ENCODE peak calls at places on chromosome 7, in six cellular contexts. Q is right lobe of liver, O is fibroblast of the aortic adventitia, P is GM13976, S is Calu3, N is foreskin fibroblast. F is an unnamed sample.

GRCh38 chr7:49400891-49401550 is 372.4 kb upstream of the VWC2 start:
- DNase-seq in Q (no peak), O (no peak), P (no peak), S (no peak), N (no peak), F (no peak)

GRCh38 chr7:135114622-135115021 is 33.2 kb upstream of the TMEM140 start:
- DNase-seq in Q (no peak), O (no peak), P (no peak), S (no peak), N (no peak), F (no peak)

GRCh38 chr7:135129579-135129978 is 18.3 kb upstream of the TMEM140 start:
- DNase-seq in Q (no peak), O (no peak), P (no peak), S (no peak), N (no peak), F (no peak)

GRCh38 chr7:41886906-41887311 is 184.0 kb upstream of the INHBA start:
- DNase-seq in Q (peak), O (peak), P (no peak), S (no peak), N (peak), F (no peak)

GRCh38 chr7:148623586-148624282 is 33.2 kb downstream of the C7orf33 start:
- DNase-seq in Q (no peak), O (peak), P (no peak), S (no peak), N (peak), F (no peak)

GRCh38 chr7:130961128-130961601 is 227.2 kb upstream of the KLF14 start:
- DNase-seq in Q (no peak), O (peak), P (peak), S (no peak), N (peak), F (no peak)

GRCh38 chr7:64685091-64685490 is 19.2 kb downstream of the ZNF107 start:
- DNase-seq in Q (no peak), O (no peak), P (no peak), S (no peak), N (no peak), F (no peak)

GRCh38 chr7:71636329-71636728 is 504.4 kb downstream of the GALNT17 start:
- DNase-seq in Q (no peak), O (no peak), P (no peak), S (no peak), N (peak), F (no peak)

GRCh38 chr7:142696456-142697179 is 52.7 kb upstream of the PRSS1 start:
- DNase-seq in Q (no peak), O (no peak), P (no peak), S (no peak), N (no peak), F (no peak)

GRCh38 chr7:107920048-107920772 is 29.2 kb downstream of the DLD start:
- DNase-seq in Q (no peak), O (no peak), P (no peak), S (no peak), N (peak), F (no peak)

GRCh38 chr7:26348234-26348851 is 56.7 kb downstream of the SNX10 start:
- DNase-seq in Q (peak), O (no peak), P (no peak), S (peak), N (no peak), F (no peak)

GRCh38 chr7:27147211-27148030 is at the start of gene HOXA6:
- DNase-seq in Q (no peak), O (no peak), P (no peak), S (peak), N (peak), F (peak)

GRCh38 chr7:113891828-113892227 is 27.0 kb downstream of the PPP1R3A start:
- DNase-seq in Q (no peak), O (peak), P (no peak), S (no peak), N (peak), F (no peak)

GRCh38 chr7:86926732-86927131 is 132.7 kb downstream of the ELAPOR2 start:
- DNase-seq in Q (no peak), O (peak), P (peak), S (peak), N (peak), F (peak)

GRCh38 chr7:36911788-36912187 is 187.5 kb upstream of the AOAH start:
- DNase-seq in Q (no peak), O (no peak), P (no peak), S (no peak), N (no peak), F (no peak)

GRCh38 chr7:143003393-143004051 is 23.4 kb downstream of the OR9A2 start:
- DNase-seq in Q (no peak), O (peak), P (peak), S (peak), N (peak), F (peak)

GRCh38 chr7:144497296-144497695 is 93.8 kb upstream of the NOBOX start:
- DNase-seq in Q (no peak), O (no peak), P (no peak), S (no peak), N (no peak), F (no peak)

GRCh38 chr7:115910541-115911164 is 119.9 kb downstream of the TFEC start:
- DNase-seq in Q (no peak), O (peak), P (no peak), S (no peak), N (peak), F (no peak)
- TF ChIP-seq CTCF in Q (peak), O (peak), P (peak), S (peak), N (peak), F (peak)

DNA sequence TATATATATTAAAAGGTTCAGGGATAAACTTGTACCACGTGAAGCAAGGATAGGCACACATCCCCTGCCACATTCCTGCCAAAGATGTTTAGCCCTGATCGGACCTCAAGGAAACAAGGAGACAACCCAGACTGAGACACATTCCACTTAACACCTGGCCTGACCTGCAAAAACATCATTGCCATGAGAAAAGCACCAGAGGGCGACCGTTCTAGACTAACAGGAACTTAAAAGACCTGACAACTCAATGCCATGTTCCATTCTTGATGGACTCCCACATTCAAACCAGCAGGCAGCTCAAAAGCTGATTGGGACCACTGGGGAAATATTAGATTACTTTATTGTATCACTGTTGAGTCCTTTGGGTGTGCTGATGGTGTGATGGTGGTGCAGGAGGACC is 8.1 kb upstream of the PDGFA start:
- DNase-seq in Q (no peak), O (no peak), P (no peak), S (no peak), N (no peak), F (no peak)
- TF ChIP-seq CTCF in Q (no peak), O (no peak), P (no peak), S (no peak), N (no peak), F (no peak)

GRCh38 chr7:30188806-30189205 is 54.0 kb downstream of the MTURN start:
- DNase-seq in Q (no peak), O (no peak), P (no peak), S (no peak), N (no peak), F (no peak)

GRCh38 chr7:30197438-30197837 is 62.7 kb downstream of the MTURN start:
- DNase-seq in Q (no peak), O (no peak), P (no peak), S (no peak), N (no peak), F (no peak)

GRCh38 chr7:30196408-30196807 is 61.6 kb downstream of the MTURN start:
- DNase-seq in Q (no peak), O (no peak), P (no peak), S (no peak), N (no peak), F (no peak)

GRCh38 chr7:30199271-30199670 is 64.5 kb downstream of the MTURN start:
- DNase-seq in Q (no peak), O (no peak), P (no peak), S (no peak), N (no peak), F (no peak)

DNA sequence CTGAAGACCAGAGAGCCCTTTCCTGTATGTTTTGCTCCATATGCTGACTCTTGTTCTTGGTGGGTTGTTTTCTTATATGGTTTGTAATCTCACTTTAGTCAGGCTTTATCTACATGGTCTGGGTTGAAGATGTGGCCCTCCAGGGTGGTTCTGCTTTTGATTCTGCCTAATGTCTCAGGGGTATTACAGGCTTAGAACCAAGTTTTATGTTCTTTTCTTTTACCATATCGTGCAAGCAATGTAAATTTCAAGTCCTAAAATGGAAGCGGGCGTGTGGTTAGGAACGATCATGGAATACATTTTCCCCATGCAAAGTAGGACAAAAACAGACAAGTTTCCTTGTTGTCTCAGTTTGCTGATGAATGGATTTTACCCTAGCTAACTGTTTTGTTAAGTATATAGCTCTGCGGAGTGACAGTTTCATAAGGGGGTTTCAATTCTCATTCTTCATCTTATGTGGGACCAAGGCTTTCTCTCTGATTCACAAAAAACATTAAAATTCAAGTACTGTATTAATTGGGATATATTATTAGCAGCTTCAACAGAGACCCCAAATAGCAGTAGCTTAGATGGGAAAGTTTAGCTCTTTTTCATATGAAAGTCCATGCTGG is 58.7 kb downstream of the MTURN start:
- DNase-seq in Q (no peak), O (no peak), P (no peak), S (no peak), N (no peak), F (no peak)
- TF ChIP-seq CTCF in Q (no peak), O (no peak), P (no peak), S (no peak), N (no peak), F (no peak)

DNA sequence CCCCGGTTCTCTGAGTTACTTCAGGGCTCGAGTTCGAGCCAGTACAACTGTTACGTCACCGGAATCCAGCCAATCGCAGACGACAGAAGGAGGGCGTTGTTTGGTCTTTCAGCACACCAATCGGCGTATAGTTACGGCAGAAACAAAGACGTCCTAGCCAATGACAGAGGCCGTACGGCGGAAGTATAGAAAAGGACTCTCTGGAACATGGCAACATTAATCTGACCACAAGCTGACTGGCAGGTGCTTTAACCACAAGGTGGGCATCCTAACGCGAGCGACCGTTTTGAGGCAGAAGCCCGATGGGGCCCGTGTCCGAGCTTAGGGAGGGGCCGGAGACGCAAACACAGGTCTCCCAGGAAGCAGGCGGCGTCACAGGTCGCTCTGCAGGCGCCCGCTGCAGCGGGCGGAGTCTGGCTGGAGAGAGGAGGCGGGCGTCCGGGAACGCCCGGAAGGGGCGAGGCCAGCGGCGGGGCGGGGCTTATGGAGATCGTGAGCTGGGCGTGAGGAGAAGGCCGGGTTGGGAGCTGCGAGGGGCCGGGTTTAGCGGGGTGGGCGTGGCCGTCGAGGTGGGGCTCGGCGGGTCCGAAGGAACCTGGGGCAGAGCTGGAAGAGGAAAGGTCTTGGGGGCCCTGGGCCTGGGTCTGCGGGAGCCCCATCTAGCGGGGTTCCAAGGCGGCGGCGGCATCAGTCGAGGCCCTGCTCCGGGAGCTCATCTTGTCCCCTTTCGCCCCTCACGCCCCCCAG is at the start of gene MOSPD3:
- DNase-seq in Q (peak), O (peak), P (peak), S (peak), N (peak), F (peak)
- TF ChIP-seq CTCF in Q (no peak), O (no peak), P (no peak), S (no peak), N (no peak), F (no peak)

GRCh38 chr7:141027043-141027442 is 12.3 kb upstream of the MRPS33 start:
- DNase-seq in Q (no peak), O (no peak), P (no peak), S (no peak), N (no peak), F (no peak)
- TF ChIP-seq CTCF in Q (no peak), O (no peak), P (no peak), S (no peak), N (no peak), F (no peak)

GRCh38 chr7:39488467-39489393 is 77.5 kb upstream of the YAE1 start:
- DNase-seq in Q (no peak), O (no peak), P (no peak), S (no peak), N (no peak), F (no peak)
- TF ChIP-seq CTCF in Q (no peak), O (no peak), P (no peak), S (no peak), N (no peak), F (no peak)

GRCh38 chr7:40327113-40327512 is 192.3 kb downstream of the SUGCT start:
- DNase-seq in Q (no peak), O (no peak), P (no peak), S (no peak), N (no peak), F (no peak)

GRCh38 chr7:40330408-40330807 is 195.6 kb downstream of the SUGCT start:
- DNase-seq in Q (no peak), O (no peak), P (no peak), S (no peak), N (no peak), F (no peak)

GRCh38 chr7:40332516-40332915 is 197.7 kb downstream of the SUGCT start:
- DNase-seq in Q (no peak), O (no peak), P (no peak), S (no peak), N (no peak), F (no peak)

GRCh38 chr7:40331915-40332314 is 197.1 kb downstream of the SUGCT start:
- DNase-seq in Q (no peak), O (peak), P (no peak), S (no peak), N (peak), F (no peak)

GRCh38 chr7:40329601-40330153 is 194.9 kb downstream of the SUGCT start:
- DNase-seq in Q (no peak), O (peak), P (peak), S (peak), N (peak), F (no peak)
- TF ChIP-seq CTCF in Q (peak), O (peak), P (peak), S (peak), N (peak), F (peak)

GRCh38 chr7:95901006-95901405 is 128.7 kb downstream of the DYNC1I1 start:
- DNase-seq in Q (no peak), O (no peak), P (no peak), S (no peak), N (no peak), F (no peak)

GRCh38 chr7:95904099-95904498 is 131.7 kb downstream of the DYNC1I1 start:
- DNase-seq in Q (no peak), O (no peak), P (no peak), S (no peak), N (no peak), F (no peak)

GRCh38 chr7:95897557-95898183 is 125.3 kb downstream of the DYNC1I1 start:
- DNase-seq in Q (no peak), O (no peak), P (no peak), S (no peak), N (no peak), F (no peak)

GRCh38 chr7:95905165-95905564 is 132.8 kb downstream of the DYNC1I1 start:
- DNase-seq in Q (no peak), O (peak), P (no peak), S (no peak), N (no peak), F (peak)

GRCh38 chr7:95899919-95900513 is 127.7 kb downstream of the DYNC1I1 start:
- DNase-seq in Q (no peak), O (no peak), P (no peak), S (no peak), N (no peak), F (peak)
- TF ChIP-seq CTCF in Q (no peak), O (no peak), P (no peak), S (no peak), N (no peak), F (no peak)

GRCh38 chr7:80450621-80451308 is 61.1 kb downstream of the GNAT3 start:
- DNase-seq in Q (no peak), O (peak), P (no peak), S (no peak), N (peak), F (no peak)

GRCh38 chr7:80449841-80450240 is 62.0 kb downstream of the GNAT3 start:
- DNase-seq in Q (no peak), O (no peak), P (no peak), S (no peak), N (no peak), F (no peak)

GRCh38 chr7:80458822-80459725 is 52.8 kb downstream of the GNAT3 start:
- DNase-seq in Q (no peak), O (no peak), P (no peak), S (no peak), N (no peak), F (no peak)

DNA sequence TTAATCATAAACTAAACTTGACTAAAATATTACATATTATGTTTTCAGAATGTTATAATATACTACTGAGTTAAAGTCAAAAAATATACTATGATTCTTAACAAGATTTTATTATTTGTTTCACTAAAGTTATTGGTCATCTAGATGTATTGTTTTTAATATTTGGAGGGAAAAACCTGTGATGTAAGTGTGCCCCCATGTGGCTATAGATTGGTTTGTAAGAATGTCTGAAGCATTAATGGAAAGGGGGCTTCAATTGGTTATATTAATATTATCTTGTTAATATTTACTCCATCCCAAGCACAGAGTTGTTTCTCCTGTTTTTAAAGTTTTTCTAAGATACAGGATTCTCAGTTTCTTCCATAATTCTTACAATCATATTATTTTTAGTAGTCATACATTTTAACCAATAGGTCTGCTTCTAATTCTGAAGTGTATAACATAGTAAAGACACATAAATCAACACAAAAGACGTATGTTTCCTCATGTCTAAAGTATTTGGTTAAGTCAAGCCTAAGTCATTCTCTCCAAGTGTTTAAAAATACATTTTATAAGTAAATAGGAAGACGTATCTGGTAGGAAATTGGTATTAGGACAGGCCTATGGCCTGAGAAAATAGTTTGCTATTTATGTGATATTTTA is 58.0 kb downstream of the GNAT3 start:
- DNase-seq in Q (no peak), O (peak), P (peak), S (peak), N (peak), F (no peak)
- TF ChIP-seq CTCF in Q (peak), O (peak), P (no peak), S (no peak), N (peak), F (peak)

GRCh38 chr7:158706710-158707590 is 2.3 kb upstream of the NCAPG2 start:
- DNase-seq in Q (no peak), O (no peak), P (no peak), S (no peak), N (no peak), F (no peak)
- TF ChIP-seq CTCF in Q (no peak), O (no peak), P (no peak), S (no peak), N (no peak), F (no peak)

F was measured in nephron progenitor cell.